ENCODE peak calls at places on chromosomes 6 and 20, in nine cellular contexts. O, R, U, D, F, V, W, T and J are unnamed samples.

GRCh38 chr20:63536997-63537524 is at the start of gene PTK6:
- DNase-seq in U (no peak), T (no peak), F (no peak), D (peak), V (peak), R (no peak), W (no peak), O (peak), J (no peak)

GRCh38 chr20:63639093-63639860 is 12.4 kb upstream of the GMEB2 start:
- DNase-seq in V (no peak), O (no peak), T (no peak), D (peak), F (no peak), W (no peak), U (no peak), R (no peak), J (no peak)

GRCh38 chr6:125983246-125983945 is 2.9 kb upstream of the TRMT11 start:
- DNase-seq in R (peak), O (no peak), T (no peak), D (no peak), F (no peak), V (no peak), U (peak), W (no peak), J (no peak)

GRCh38 chr6:132760256-132760655 is 2.6 kb upstream of the VNN2 start:
- DNase-seq in U (no peak), F (no peak), V (no peak), W (no peak), D (no peak), O (no peak), T (no peak), R (no peak), J (no peak)

GRCh38 chr6:31116661-31117385 is 2.2 kb downstream of the PSORS1C1 start:
- DNase-seq in D (no peak), V (no peak), R (peak), T (no peak), O (no peak), F (no peak), U (no peak), W (no peak), J (no peak)

GRCh38 chr20:53718622-53719021 is 125.0 kb upstream of the ZNF217 start:
- DNase-seq in W (no peak), F (no peak), T (no peak), U (no peak), O (no peak), V (no peak), R (no peak), D (no peak), J (no peak)

GRCh38 chr20:14220986-14221385 is 116.4 kb downstream of the FLRT3 start:
- DNase-seq in V (no peak), D (no peak), W (no peak), R (no peak), U (no peak), O (no peak), T (no peak), F (no peak), J (no peak)

GRCh38 chr6:34969662-34970265 is 80.7 kb downstream of the ANKS1A start:
- DNase-seq in V (no peak), U (no peak), O (no peak), T (no peak), D (no peak), F (no peak), W (no peak), R (peak), J (no peak)

GRCh38 chr20:57350086-57350710 is 857 bp upstream of the RAE1 start:
- DNase-seq in F (no peak), D (no peak), V (no peak), W (no peak), O (no peak), T (no peak), U (no peak), R (peak), J (no peak)

GRCh38 chr6:34793877-34794276 is 2.0 kb downstream of the BLTP3A start:
- DNase-seq in O (no peak), W (no peak), D (no peak), U (no peak), F (no peak), V (no peak), T (no peak), R (no peak), J (no peak)

GRCh38 chr20:50475879-50476292 is 34.3 kb upstream of the PTPN1 start:
- DNase-seq in O (peak), R (peak), D (no peak), U (no peak), W (no peak), F (no peak), T (no peak), V (peak), J (peak)

GRCh38 chr6:52663935-52664184 is 7.1 kb upstream of the TMEM14A start:
- DNase-seq in V (no peak), D (no peak), W (no peak), O (no peak), U (no peak), F (no peak), T (no peak), R (no peak), J (no peak)

GRCh38 chr6:165443462-165443861 is 134.1 kb upstream of the C6orf118 start:
- DNase-seq in W (no peak), R (no peak), D (no peak), T (no peak), U (no peak), O (no peak), F (no peak), V (no peak), J (no peak)

GRCh38 chr20:61044499-61044898 is 207.6 kb upstream of the CDH4 start:
- DNase-seq in W (peak), D (no peak), R (no peak), T (no peak), F (no peak), V (no peak), O (no peak), U (no peak), J (no peak)

GRCh38 chr20:57627339-57627738 is 7.1 kb upstream of the ZBP1 start:
- DNase-seq in O (no peak), W (no peak), U (no peak), R (no peak), V (no peak), F (no peak), T (no peak), D (no peak), J (no peak)

GRCh38 chr6:87747646-87748045 is 45.6 kb upstream of the AKIRIN2 start:
- DNase-seq in R (no peak), U (no peak), V (no peak), O (no peak), D (no peak), F (no peak), W (no peak), T (no peak), J (no peak)

GRCh38 chr6:37187321-37188022 is 17.5 kb downstream of the PIM1 start:
- DNase-seq in R (no peak), U (no peak), W (no peak), D (no peak), O (no peak), V (no peak), F (no peak), T (no peak), J (peak)

GRCh38 chr6:123016431-123017110 is 20.5 kb downstream of the CLVS2 start:
- DNase-seq in D (no peak), R (no peak), V (no peak), U (no peak), F (no peak), W (no peak), O (no peak), T (peak), J (no peak)

GRCh38 chr6:46996860-46997641 is 45.1 kb downstream of the ADGRF1 start:
- DNase-seq in F (no peak), T (no peak), W (no peak), D (no peak), R (no peak), O (no peak), U (no peak), V (peak), J (no peak)

GRCh38 chr20:22544462-22544861 is 39.9 kb downstream of the FOXA2 start:
- DNase-seq in V (no peak), O (no peak), F (no peak), T (no peak), R (no peak), D (no peak), U (no peak), W (no peak), J (no peak)

GRCh38 chr6:108494434-108494833 is 66.3 kb upstream of the FOXO3 start:
- DNase-seq in V (no peak), R (no peak), O (no peak), U (no peak), T (no peak), F (no peak), W (no peak), D (no peak), J (no peak)

GRCh38 chr6:85752602-85753001 is 109.9 kb upstream of the SYNCRIP start:
- DNase-seq in U (no peak), W (no peak), O (no peak), F (no peak), R (no peak), T (no peak), V (no peak), D (no peak), J (no peak)

GRCh38 chr20:63690001-63690897 is 6.2 kb upstream of the TNFRSF6B start:
- DNase-seq in O (no peak), W (no peak), F (no peak), T (no peak), U (no peak), V (no peak), R (no peak), D (no peak), J (no peak)

GRCh38 chr6:72626126-72626525 is 4.3 kb downstream of the KCNQ5 start:
- DNase-seq in D (no peak), F (no peak), W (no peak), R (no peak), T (no peak), U (no peak), V (no peak), O (no peak), J (no peak)

GRCh38 chr6:167849846-167850459 is 23.2 kb downstream of the AFDN start:
- DNase-seq in D (no peak), U (no peak), F (no peak), O (peak), V (peak), W (no peak), T (no peak), R (peak), J (no peak)

GRCh38 chr6:9250852-9251251 is 815.5 kb upstream of the SLC35B3 start:
- DNase-seq in U (peak), T (no peak), D (no peak), W (peak), V (peak), R (peak), F (no peak), O (peak), J (no peak)

GRCh38 chr6:62039602-62040001 is 246.4 kb downstream of the KHDRBS2 start:
- DNase-seq in T (no peak), V (no peak), W (no peak), O (no peak), R (no peak), F (no peak), U (no peak), D (no peak), J (no peak)

GRCh38 chr6:70709826-70710225 is 42.1 kb downstream of the SMAP1 start:
- DNase-seq in R (peak), W (no peak), T (no peak), D (no peak), U (peak), F (no peak), O (no peak), V (peak), J (no peak)

GRCh38 chr6:144063744-144064401 is 31.5 kb downstream of the SF3B5 start:
- DNase-seq in F (peak), T (peak), W (no peak), D (peak), V (peak), R (peak), U (no peak), O (peak), J (peak)

GRCh38 chr20:48530957-48531356 is 296.8 kb downstream of the PREX1 start:
- DNase-seq in F (no peak), U (no peak), V (no peak), O (no peak), R (no peak), T (no peak), D (no peak), W (no peak), J (no peak)

GRCh38 chr6:2666906-2667575 is 83.7 kb downstream of the MYLK4 start:
- DNase-seq in T (no peak), O (no peak), R (no peak), V (no peak), W (no peak), D (no peak), F (no peak), U (no peak), J (no peak)

GRCh38 chr20:25310921-25311728 is 63.2 kb downstream of the PYGB start:
- DNase-seq in F (no peak), V (no peak), W (no peak), R (peak), U (peak), D (no peak), O (no peak), T (no peak), J (no peak)